ENCODE peak calls at places on chromosomes 13 and 19, in five cellular contexts. H, Y, M, T and O are unnamed samples.

GRCh38 chr19:6551091-6551490 is 20.3 kb downstream of the TNFSF9 start:
- DNase-seq in H (no peak), Y (no peak), T (no peak), M (no peak), O (no peak)

GRCh38 chr19:34381399-34382251 is 16.6 kb downstream of the GPI start:
- DNase-seq in Y (no peak), T (no peak), H (no peak), M (no peak), O (no peak)

GRCh38 chr13:39765801-39766463 is 110.5 kb downstream of the COG6 start:
- DNase-seq in Y (peak), H (no peak), T (peak), M (no peak), O (no peak)

GRCh38 chr19:1324792-1325567 is 39.3 kb downstream of the EFNA2 start:
- DNase-seq in H (peak), M (no peak), T (peak), Y (peak), O (no peak)

GRCh38 chr13:43054803-43055802 is 31.7 kb downstream of the DNAJC15 start:
- DNase-seq in H (no peak), T (no peak), M (no peak), Y (peak), O (no peak)

GRCh38 chr13:74132152-74132767 is 1.9 kb downstream of the KLF12 start:
- DNase-seq in T (no peak), H (no peak), M (peak), Y (peak), O (peak)

GRCh38 chr13:30119476-30119875 is 187.9 kb downstream of the KATNAL1 start:
- DNase-seq in Y (peak), M (no peak), T (no peak), H (no peak), O (no peak)

GRCh38 chr19:41367848-41368301 is 3.9 kb upstream of the B9D2 start:
- DNase-seq in Y (peak), M (no peak), H (no peak), T (no peak), O (no peak)

GRCh38 chr13:24865158-24865557 is 101.2 kb downstream of the RNF17 start:
- DNase-seq in T (no peak), Y (peak), M (no peak), H (no peak), O (no peak)

GRCh38 chr13:42478531-42479156 is 95.3 kb upstream of the TNFSF11 start:
- DNase-seq in Y (peak), M (no peak), H (no peak), T (no peak), O (no peak)

GRCh38 chr19:2186071-2186846 is 22.5 kb downstream of the DOT1L start:
- DNase-seq in Y (peak), H (no peak), T (peak), M (no peak), O (no peak)

GRCh38 chr13:31725841-31726240 is 13.5 kb upstream of the RXFP2 start:
- DNase-seq in Y (no peak), M (no peak), T (no peak), H (no peak), O (no peak)

GRCh38 chr19:54156490-54156889 is 3.0 kb downstream of the LENG1 start:
- DNase-seq in T (no peak), Y (no peak), H (no peak), M (no peak), O (no peak)

GRCh38 chr13:100438059-100438788 is 150.4 kb downstream of the GGACT start:
- DNase-seq in M (no peak), T (no peak), Y (no peak), H (no peak), O (no peak)

GRCh38 chr19:751501-752341 is 809 bp downstream of the MISP start:
- DNase-seq in T (peak), Y (peak), M (no peak), H (no peak), O (no peak)

GRCh38 chr19:16893686-16893990 is 4.8 kb downstream of the F2RL3 start:
- DNase-seq in Y (no peak), M (no peak), T (no peak), H (no peak), O (no peak)

GRCh38 chr19:29404951-29405727 is 120.7 kb upstream of the VSTM2B start:
- DNase-seq in M (no peak), H (no peak), Y (no peak), T (no peak), O (no peak)

GRCh38 chr13:78168981-78169380 is 250.3 kb upstream of the EDNRB start:
- DNase-seq in Y (no peak), T (no peak), M (no peak), H (no peak), O (no peak)